ENCODE peak calls at places on chromosomes 13 and 19, in ten cellular contexts. U is kidney; A is CD8-positive, alpha-beta memory T cell; R is PC-9; N is uterus; J is T-helper 17 cell; K is mammary epithelial cell; L is A549; I is CD4-positive, alpha-beta memory T cell; Z is heart left ventricle. S is an unnamed sample.

GRCh38 chr13:109910131-109910530 is 123.7 kb upstream of the IRS2 start:
- DNase-seq in R (no peak), N (no peak), K (no peak), L (no peak), I (no peak), U (no peak), J (no peak), A (no peak), Z (no peak), S (no peak)

GRCh38 chr19:16033136-16033530 is 43.2 kb upstream of the TPM4 start:
- DNase-seq in J (no peak), A (no peak), I (no peak), K (no peak), N (no peak), R (no peak), L (no peak), U (no peak), Z (no peak), S (no peak)

GRCh38 chr19:13241321-13242104 is 91.3 kb downstream of the IER2 start:
- DNase-seq in U (no peak), Z (no peak), R (peak; percentile 29), A (peak; percentile 23), J (no peak), L (no peak), K (peak; percentile 9), N (no peak), I (no peak), S (no peak)

GRCh38 chr13:26951581-26952177 is 191.1 kb upstream of the GPR12 start:
- DNase-seq in R (peak; percentile 59), K (no peak), L (no peak), U (no peak), I (no peak), J (no peak), A (no peak), Z (no peak), N (no peak), S (no peak)

GRCh38 chr13:74868044-74868443 is 613.9 kb downstream of the TBC1D4 start:
- DNase-seq in I (no peak), A (no peak), Z (no peak), J (no peak), L (no peak), K (peak; percentile 56), N (no peak), U (no peak), R (no peak), S (no peak)

GRCh38 chr13:105965910-105966309 is 569.6 kb downstream of the EFNB2 start:
- DNase-seq in L (no peak), J (no peak), A (no peak), R (no peak), Z (no peak), I (no peak), K (no peak), N (no peak), U (no peak), S (no peak)

GRCh38 chr13:105679832-105680231 is 855.6 kb downstream of the EFNB2 start:
- DNase-seq in U (no peak), I (no peak), N (no peak), A (no peak), K (no peak), Z (no peak), J (no peak), R (no peak), L (no peak), S (no peak)

GRCh38 chr19:4503224-4504170 is 14.8 kb downstream of the PLIN4 start:
- DNase-seq in K (no peak), U (no peak), I (no peak), A (no peak), Z (no peak), J (no peak), N (no peak), L (no peak), R (no peak), S (no peak)

GRCh38 chr19:11555246-11555645 is 3.8 kb downstream of the ELOF1 start:
- DNase-seq in Z (no peak), J (no peak), N (no peak), A (no peak), L (no peak), R (no peak), U (no peak), K (no peak), I (no peak), S (no peak)

GRCh38 chr13:51620165-51620983 is 36.1 kb downstream of the WDFY2 start:
- DNase-seq in I (no peak), K (no peak), A (no peak), Z (peak; percentile 66), R (no peak), U (no peak), L (no peak), N (peak; percentile 31), J (no peak), S (no peak)

GRCh38 chr13:93769607-93770006 is 543.0 kb downstream of the GPC6 start:
- DNase-seq in L (no peak), R (no peak), I (no peak), J (no peak), K (peak; percentile 36), Z (no peak), A (no peak), N (no peak), U (no peak), S (no peak)

GRCh38 chr13:39498471-39499114 is 104.4 kb downstream of the LHFPL6 start:
- DNase-seq in U (no peak), K (no peak), R (no peak), J (no peak), A (no peak), Z (no peak), L (no peak), I (no peak), N (no peak), S (no peak)

GRCh38 chr13:109751477-109751876 is 34.9 kb downstream of the IRS2 start:
- DNase-seq in J (no peak), K (no peak), N (no peak), R (no peak), I (no peak), L (no peak), Z (no peak), A (no peak), U (no peak), S (no peak)

DNA sequence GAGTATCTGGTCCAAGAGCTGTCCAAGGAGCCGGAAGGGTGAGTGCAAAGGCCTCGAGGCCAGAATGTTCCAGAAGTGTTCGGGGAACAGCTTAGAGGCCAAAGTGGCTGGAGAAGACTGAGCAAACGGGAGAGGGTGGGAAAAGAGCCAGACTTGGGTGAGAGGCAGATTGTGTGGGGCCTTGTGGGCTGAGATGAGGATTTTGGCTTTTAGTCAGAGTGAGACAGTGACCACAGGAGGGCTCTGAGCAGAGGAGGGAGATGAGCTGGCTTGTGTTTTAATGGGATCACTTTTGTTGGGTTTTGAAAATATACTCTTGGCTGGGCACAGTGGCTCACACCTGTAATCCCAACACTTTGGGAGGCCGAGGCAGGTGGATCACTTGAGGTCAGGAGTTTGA is 5.6 kb downstream of the NANOS2 start:
- DNase-seq in N (no peak), J (no peak), I (no peak), A (no peak), U (no peak), L (no peak), K (peak; percentile 23), Z (no peak), R (no peak), S (no peak)
- H3K9me3 ChIP-seq in N (no peaks in the 10 kb centered on the region), J (no peaks in the 10 kb centered on the region), I (no peaks in the 10 kb centered on the region), A (no peaks in the 10 kb centered on the region), U (no peaks in the 10 kb centered on the region), L (no peaks in the 10 kb centered on the region), K (no peaks in the 10 kb centered on the region), Z (no peaks in the 10 kb centered on the region), R (no peaks in the 10 kb centered on the region), S (no peaks in the 10 kb centered on the region)

DNA sequence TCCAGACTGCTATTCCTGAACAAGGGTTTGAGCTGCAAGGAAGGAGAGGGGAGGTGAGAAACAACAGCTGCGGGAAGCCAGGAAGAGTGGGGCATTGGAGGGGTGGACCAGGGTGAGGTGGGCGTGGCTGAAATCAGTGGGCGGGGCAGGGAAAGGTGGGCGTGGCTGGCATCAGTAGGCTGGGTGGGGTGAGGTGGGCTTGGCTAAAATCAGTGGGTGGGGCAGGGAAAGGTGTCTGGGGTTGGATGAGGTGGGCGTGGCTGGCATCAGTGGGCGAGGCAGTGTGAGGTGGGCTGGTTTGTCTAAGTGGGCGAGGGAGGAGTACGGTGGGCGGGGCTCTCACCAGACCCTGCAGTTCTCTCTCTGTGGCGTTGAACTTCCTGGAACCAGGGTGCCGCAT is 87.6 kb downstream of the MUC16 start:
- DNase-seq in L (no peak), A (no peak), K (no peak), J (no peak), I (no peak), N (no peak), Z (no peak), U (no peak), R (peak; percentile 23), S (no peak)
- H3K9me3 ChIP-seq in L (no peaks in the 10 kb centered on the region), A (no peaks in the 10 kb centered on the region), K (peaks cover 30% of the 10 kb centered on the region), J (no peaks in the 10 kb centered on the region), I (no peaks in the 10 kb centered on the region), N (no peaks in the 10 kb centered on the region), Z (no peaks in the 10 kb centered on the region), U (no peaks in the 10 kb centered on the region), R (no peaks in the 10 kb centered on the region), S (peaks cover 9% of the 10 kb centered on the region)

GRCh38 chr13:95560387-95560786 is 7.9 kb downstream of the CLDN10 start:
- DNase-seq in U (no peak), Z (no peak), R (no peak), L (no peak), A (no peak), N (no peak), J (no peak), I (no peak), K (no peak), S (no peak)
- H3K9me3 ChIP-seq in U (no peaks in the 10 kb centered on the region), Z (no peaks in the 10 kb centered on the region), R (no peaks in the 10 kb centered on the region), L (no peaks in the 10 kb centered on the region), A (no peaks in the 10 kb centered on the region), N (no peaks in the 10 kb centered on the region), J (no peaks in the 10 kb centered on the region), I (no peaks in the 10 kb centered on the region), K (no peaks in the 10 kb centered on the region), S (no peaks in the 10 kb centered on the region)

DNA sequence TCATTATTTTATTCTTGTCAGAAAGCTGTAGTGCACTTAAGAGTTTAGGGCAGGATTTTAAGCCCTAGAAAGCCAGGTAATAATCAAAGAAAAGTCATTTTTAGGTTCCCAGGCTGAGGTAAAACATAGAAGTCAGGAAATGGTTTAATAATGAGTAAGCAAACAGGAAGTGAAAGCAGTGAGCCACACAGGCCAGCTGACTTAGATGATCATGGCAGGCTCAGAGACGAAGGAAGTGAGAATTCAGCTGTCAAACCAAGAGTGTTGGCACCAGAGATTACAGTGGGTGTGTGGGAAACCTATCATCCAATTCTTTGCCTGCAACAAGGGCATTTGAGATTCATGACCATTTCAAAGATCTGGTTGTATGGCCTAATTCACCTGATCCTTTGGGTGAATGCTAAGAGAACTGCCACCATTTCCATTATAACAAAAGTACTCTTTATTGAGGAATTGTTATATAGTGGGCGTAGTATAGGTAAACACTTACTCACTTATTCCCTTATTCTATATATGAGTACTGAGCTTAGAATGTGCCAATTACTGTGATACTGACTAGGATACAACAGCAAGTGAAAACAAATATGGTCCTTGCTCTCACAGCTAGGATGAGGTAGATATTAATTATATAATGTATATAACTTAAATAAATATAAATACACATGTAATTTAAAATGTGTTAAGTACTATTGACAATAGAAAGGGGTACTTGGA is 103.7 kb upstream of the EDNRB start:
- DNase-seq in U (no peak), A (peak; percentile 27), Z (peak; percentile 24), L (no peak), K (peak; percentile 60), I (peak; percentile 36), R (no peak), J (no peak), N (no peak), S (peak; percentile 5)
- H3K9me3 ChIP-seq in U (no peaks in the 10 kb centered on the region), A (no peaks in the 10 kb centered on the region), Z (no peaks in the 10 kb centered on the region), L (no peaks in the 10 kb centered on the region), K (no peaks in the 10 kb centered on the region), I (no peaks in the 10 kb centered on the region), R (no peaks in the 10 kb centered on the region), J (no peaks in the 10 kb centered on the region), N (no peaks in the 10 kb centered on the region), S (no peaks in the 10 kb centered on the region)

S was measured in keratinocyte.